ENCODE peak calls at places on chromosomes 13 and 19, in ten cellular contexts. D is AG08395; B is kidney tubule cell; Y is HS-5; X is activated CD4-positive, alpha-beta memory T cell treated with anti-CD3 and anti-CD28 coated beads for 36 hours; U is pulmonary artery endothelial cell; P is thoracic aorta; T is stimulated activated CD4-positive, alpha-beta T cell treated with anti-CD3 and anti-CD28 coated beads, Interleukin-1b, Interleukin-23, amount 100 ng/mL, for 4 hours; F is cardiac fibroblast; W is stomach. L is an unnamed sample.

GRCh38 chr19:51799311-51799997 is 4.5 kb downstream of the FPR3 start:
- DNase-seq in Y (peak; percentile 80), T (no peak), P (peak; percentile 71), X (no peak), W (peak; percentile 39), F (peak; percentile 98), B (peak; percentile 83), U (peak; percentile 98), D (peak; percentile 97), L (peak; percentile 98)

GRCh38 chr19:10230155-10230903 is 802 bp downstream of the S1PR2 start:
- DNase-seq in U (no peak), F (no peak), X (peak; percentile 74), P (no peak), W (peak; percentile 40), Y (no peak), B (no peak), D (peak; percentile 48), T (peak; percentile 63), L (no peak)

GRCh38 chr19:44869728-44870470 is 21.2 kb upstream of the TOMM40 start:
- DNase-seq in U (no peak), P (no peak), B (no peak), D (no peak), F (peak; percentile 71), X (no peak), T (no peak), Y (no peak), W (no peak), L (peak; percentile 27)

GRCh38 chr19:13210941-13211340 is 60.7 kb downstream of the IER2 start:
- DNase-seq in W (no peak), X (no peak), D (no peak), B (no peak), P (no peak), U (no peak), Y (no peak), F (no peak), T (no peak), L (no peak)

GRCh38 chr13:46179576-46180368 is 2.2 kb downstream of the LCP1 start:
- DNase-seq in P (peak; percentile 15), W (peak; percentile 43), X (peak; percentile 89), B (no peak), Y (no peak), F (no peak), D (no peak), T (peak; percentile 56), U (no peak), L (no peak)

GRCh38 chr19:15265849-15266248 is 33.6 kb upstream of the EPHX3 start:
- DNase-seq in B (peak; percentile 84), F (peak; percentile 97), U (peak; percentile 89), T (no peak), X (no peak), Y (peak; percentile 93), D (peak; percentile 97), P (peak; percentile 73), W (peak; percentile 93), L (peak; percentile 76)

GRCh38 chr19:33249740-33250366 is 24.2 kb upstream of the SLC7A10 start:
- DNase-seq in P (no peak), U (no peak), Y (no peak), B (no peak), W (no peak), T (no peak), X (no peak), D (no peak), F (no peak), L (no peak)

GRCh38 chr19:14149509-14149994 is 13.2 kb upstream of the ASF1B start:
- DNase-seq in W (peak; percentile 51), U (peak; percentile 37), Y (no peak), D (peak; percentile 66), X (peak; percentile 63), B (no peak), P (no peak), F (peak; percentile 56), T (peak; percentile 33), L (no peak)

GRCh38 chr19:17101686-17102628 is 26.4 kb downstream of the MYO9B start:
- DNase-seq in P (no peak), B (no peak), D (no peak), X (no peak), F (no peak), W (no peak), Y (no peak), U (no peak), T (no peak), L (no peak)

GRCh38 chr19:29098863-29099481 is 114.0 kb downstream of the UQCRFS1 start:
- DNase-seq in X (no peak), P (peak; percentile 11), B (peak; percentile 97), Y (peak; percentile 58), F (peak; percentile 88), W (peak; percentile 31), T (no peak), D (peak; percentile 94), U (no peak), L (peak; percentile 63)

GRCh38 chr13:20388184-20388583 is 137.5 kb downstream of the CRYL1 start:
- DNase-seq in D (no peak), F (no peak), Y (no peak), W (peak; percentile 19), U (no peak), B (no peak), T (no peak), P (no peak), X (no peak), L (no peak)

GRCh38 chr19:5407356-5407755 is 47.9 kb upstream of the ZNRF4 start:
- DNase-seq in D (no peak), F (peak; percentile 46), T (no peak), P (no peak), W (no peak), Y (no peak), U (no peak), B (no peak), X (no peak), L (peak; percentile 35)

L was measured in PC-3.